ENCODE peak calls at places on chromosome 16, in five cellular contexts. K, Q, S, M and Y are unnamed samples.
A peak's percentile ranks its signal among the peaks of the same experiment; 100 is the strongest.

GRCh38 chr16:72637306-72637705 is 410.6 kb downstream of the ZFHX3 start:
- DNase-seq in M (no peak), K (no peak), S (no peak), Q (no peak), Y (no peak)

GRCh38 chr16:22300427-22301071 is 3.3 kb downstream of the POLR3E start:
- DNase-seq in M (no peak), K (no peak), Q (peak; percentile 84), S (no peak), Y (no peak)

GRCh38 chr16:53052519-53053501 is at the start of gene CHD9NB:
- DNase-seq in S (no peak), Q (no peak), K (no peak), M (no peak), Y (no peak)

GRCh38 chr16:53546988-53547391 is 44.0 kb upstream of the AKTIP start:
- DNase-seq in S (no peak), K (no peak), M (no peak), Q (no peak), Y (no peak)

GRCh38 chr16:79665970-79666369 is 65.4 kb upstream of the MAF start:
- DNase-seq in S (no peak), M (no peak), K (no peak), Q (no peak), Y (no peak)

GRCh38 chr16:30351586-30352419 is 3.3 kb downstream of the CD2BP2 start:
- DNase-seq in Q (peak; percentile 85), S (no peak), K (no peak), M (peak; percentile 86), Y (peak; percentile 95)

GRCh38 chr16:72819345-72819744 is 228.6 kb downstream of the ZFHX3 start:
- DNase-seq in K (no peak), S (no peak), Q (no peak), M (no peak), Y (no peak)

GRCh38 chr16:85142771-85143211 is 30.5 kb upstream of the CIBAR2 start:
- DNase-seq in S (no peak), Q (no peak), K (no peak), M (no peak), Y (no peak)

GRCh38 chr16:71870818-71871217 is 13.2 kb downstream of the ZNF821 start:
- DNase-seq in M (no peak), Q (no peak), K (no peak), S (no peak), Y (no peak)

GRCh38 chr16:79154081-79154480 is 446.5 kb downstream of the MAF start:
- DNase-seq in K (no peak), S (no peak), M (no peak), Q (no peak), Y (no peak)

GRCh38 chr16:24543949-24544348 is 4.6 kb downstream of the RBBP6 start:
- DNase-seq in M (no peak), S (no peak), Q (no peak), K (no peak), Y (no peak)

GRCh38 chr16:80317132-80318098 is 223.4 kb upstream of the DYNLRB2 start:
- DNase-seq in S (no peak), M (no peak), Q (no peak), K (no peak), Y (no peak)

GRCh38 chr16:24036614-24037013 is 200.8 kb downstream of the PRKCB start:
- DNase-seq in S (peak; percentile 18), M (no peak), Q (peak; percentile 71), K (peak; percentile 15), Y (no peak)

GRCh38 chr16:48620445-48620844 is 10.5 kb upstream of the N4BP1 start:
- DNase-seq in K (no peak), M (no peak), Q (no peak), S (no peak), Y (no peak)

GRCh38 chr16:51151951-51152663 is 1.0 kb upstream of the SALL1 start:
- DNase-seq in Q (peak; percentile 41), S (no peak), M (no peak), K (no peak), Y (no peak)

GRCh38 chr16:51152691-51153261 is 1.7 kb upstream of the SALL1 start:
- DNase-seq in M (no peak), Q (no peak), K (no peak), S (no peak), Y (no peak)

GRCh38 chr16:51150894-51151320 is at the start of gene SALL1:
- DNase-seq in S (no peak), M (no peak), Q (no peak), K (no peak), Y (no peak)

GRCh38 chr16:51150159-51150893 is 744 bp downstream of the SALL1 start:
- DNase-seq in K (no peak), Q (no peak), M (no peak), S (no peak), Y (no peak)

GRCh38 chr16:51151435-51151950 is 423 bp upstream of the SALL1 start:
- DNase-seq in K (no peak), S (no peak), Q (peak; percentile 39), M (no peak), Y (no peak)
- H3K4me3 ChIP-seq in K (no peak overlapping the region), S (no peak overlapping the region), Q (peak overlapping the region; percentile 50), M (peak overlapping the region; percentile 53), Y (peak overlapping the region; percentile 23)

GRCh38 chr16:83842291-83842690 is 34.5 kb downstream of the HSBP1 start:
- DNase-seq in K (no peak), Q (no peak), M (no peak), S (no peak), Y (no peak)

GRCh38 chr16:83843657-83844056 is 35.9 kb downstream of the HSBP1 start:
- DNase-seq in M (peak; percentile 28), K (no peak), Q (no peak), S (no peak), Y (no peak)

GRCh38 chr16:83845263-83845662 is 37.5 kb downstream of the HSBP1 start:
- DNase-seq in Q (no peak), S (no peak), M (no peak), K (no peak), Y (no peak)

GRCh38 chr16:83840060-83840617 is 32.4 kb downstream of the HSBP1 start:
- DNase-seq in K (no peak), M (no peak), S (no peak), Q (no peak), Y (no peak)

DNA sequence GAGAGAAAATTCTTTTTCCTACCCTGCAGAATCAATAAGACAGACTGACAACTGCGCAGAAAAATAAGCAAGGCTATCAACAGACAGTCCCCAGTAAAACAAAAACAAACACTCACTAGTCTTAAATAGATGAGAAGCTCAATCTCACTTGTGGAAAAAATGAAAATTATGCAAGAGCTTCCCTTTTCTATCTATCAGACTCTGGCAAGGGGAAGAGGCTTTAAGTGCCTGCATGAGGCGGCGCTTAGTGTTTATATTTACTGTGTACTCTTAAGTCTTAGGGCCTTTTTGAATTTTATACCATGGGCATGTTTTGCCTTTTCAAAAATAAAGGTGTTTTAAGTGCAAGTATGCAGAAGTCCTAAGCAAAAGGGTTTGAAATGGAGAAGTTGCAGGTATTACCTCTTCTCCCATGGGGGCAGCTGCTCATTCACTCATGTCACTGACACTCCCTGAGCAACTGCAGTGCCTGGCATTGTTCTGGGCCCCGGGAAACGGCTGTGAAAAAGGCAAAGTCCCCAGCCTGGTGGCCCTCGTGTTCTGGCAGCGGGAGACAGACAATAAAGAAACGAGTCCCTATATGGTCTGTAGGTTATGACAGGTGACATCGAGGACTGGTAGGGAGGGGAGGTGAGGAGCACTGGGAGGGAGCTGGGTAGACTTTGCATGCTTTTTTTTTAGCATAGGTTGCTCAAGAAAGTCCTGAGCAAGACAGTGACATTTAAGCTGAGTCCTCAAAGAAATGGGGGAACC is 35.2 kb downstream of the HSBP1 start:
- DNase-seq in M (no peak), Q (no peak), S (no peak), K (no peak), Y (no peak)
- H3K27ac ChIP-seq in M (no peak overlapping the region), Q (no peak overlapping the region), S (no peak overlapping the region), K (no peak overlapping the region), Y (no peak overlapping the region)

DNA sequence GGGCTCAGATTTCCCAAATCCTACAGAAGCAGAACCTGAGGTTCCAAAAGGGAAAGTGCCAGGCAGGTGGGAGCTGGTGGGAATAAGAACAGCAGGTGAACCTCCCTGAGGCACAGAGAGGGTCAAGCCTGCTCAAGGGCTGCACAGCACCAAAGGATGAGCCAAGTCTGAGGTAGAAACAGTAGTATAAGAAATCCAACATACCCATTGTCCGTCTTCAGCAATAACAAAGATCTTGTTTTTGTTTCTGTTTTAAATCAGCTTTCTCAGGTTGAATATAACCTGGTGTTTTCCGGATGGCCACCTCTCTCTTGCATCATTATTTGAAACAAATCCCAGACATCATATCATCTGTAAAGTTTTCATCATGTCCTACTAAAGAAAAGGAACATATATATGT is 10.6 kb upstream of the CES3 start:
- DNase-seq in K (no peak), S (no peak), M (no peak), Q (no peak), Y (no peak)
- H3K4me3 ChIP-seq in K (no peak overlapping the region), S (no peak overlapping the region), M (no peak overlapping the region), Q (no peak overlapping the region), Y (no peak overlapping the region)

DNA sequence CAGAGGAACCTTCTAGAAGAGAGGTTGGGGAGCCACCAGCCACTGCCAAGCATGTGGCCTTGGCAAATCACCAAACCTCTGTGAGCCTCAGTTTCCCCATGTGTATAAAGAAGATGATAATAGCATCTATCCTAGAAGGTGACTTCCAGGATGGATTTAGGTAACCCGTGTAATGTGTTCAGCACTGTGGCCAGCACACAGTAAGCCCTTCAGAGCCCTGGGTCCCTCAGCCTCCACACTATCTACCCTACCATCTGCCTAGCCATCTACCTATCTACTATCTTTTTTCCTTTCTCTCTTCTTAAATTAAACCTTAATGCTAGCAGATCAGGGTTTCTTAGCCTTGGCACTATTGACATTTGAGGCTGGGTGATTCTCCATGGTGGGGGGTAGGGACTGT is 33.0 kb downstream of the TEKT5 start:
- DNase-seq in S (no peak), M (no peak), Q (no peak), K (no peak), Y (no peak)
- H3K27ac ChIP-seq in S (no peak overlapping the region), M (no peak overlapping the region), Q (no peak overlapping the region), K (no peak overlapping the region), Y (no peak overlapping the region)